ENCODE peak calls at places on chromosomes 6 and 20, in ten cellular contexts. X is cardiac fibroblast; B is uterus; U is activated B cell treated with CpG ODN at 0.5 μM for 24 hours; V is CD8-positive, alpha-beta T cell; I is AG10803; R is AG04450; F is mammary epithelial cell; P is heart left ventricle; K is A549. Q is an unnamed sample.

GRCh38 chr20:62587757-62588402 is 54.4 kb upstream of the SLCO4A1 start:
- DNase-seq in B (no peak), P (no peak), X (peak), U (no peak), R (no peak), V (no peak), I (peak), K (no peak), F (no peak), Q (no peak)

GRCh38 chr6:93088675-93089575 is 330.4 kb downstream of the EPHA7 start:
- DNase-seq in U (no peak), F (no peak), V (no peak), B (no peak), R (no peak), X (no peak), P (peak), K (no peak), I (no peak), Q (no peak)

GRCh38 chr20:63202811-63203526 is 13.0 kb downstream of the YTHDF1 start:
- DNase-seq in I (no peak), B (no peak), V (no peak), P (no peak), F (no peak), R (no peak), U (no peak), X (no peak), K (no peak), Q (no peak)

GRCh38 chr6:18561006-18561750 is 174.0 kb downstream of the RNF144B start:
- DNase-seq in R (no peak), B (no peak), K (no peak), F (no peak), X (peak), U (no peak), V (no peak), I (no peak), P (peak), Q (no peak)

GRCh38 chr6:111592726-111593515 is 12.8 kb downstream of the TRAF3IP2 start:
- DNase-seq in X (no peak), R (no peak), U (no peak), F (no peak), K (no peak), P (no peak), I (peak), B (no peak), V (no peak), Q (no peak)

GRCh38 chr6:147179809-147180208 is 24.4 kb upstream of the STXBP5 start:
- DNase-seq in R (no peak), X (no peak), I (no peak), U (no peak), K (no peak), V (no peak), P (no peak), B (no peak), F (no peak), Q (no peak)

GRCh38 chr6:114142256-114142655 is 171.3 kb upstream of the HDAC2 start:
- DNase-seq in F (no peak), I (no peak), B (no peak), P (no peak), V (no peak), R (no peak), X (no peak), U (no peak), K (no peak), Q (no peak)

GRCh38 chr6:157223021-157223430 is 100.3 kb downstream of the TMEM242 start:
- DNase-seq in X (no peak), P (no peak), I (no peak), R (no peak), F (no peak), V (no peak), U (peak), B (peak), K (no peak), Q (no peak)

GRCh38 chr6:106724848-106725247 is 95.5 kb downstream of the QRSL1 start:
- DNase-seq in B (no peak), I (no peak), K (peak), U (no peak), R (no peak), F (peak), X (no peak), V (no peak), P (no peak), Q (no peak)

GRCh38 chr20:35560105-35560511 is 18.2 kb downstream of the ERGIC3 start:
- DNase-seq in B (no peak), V (no peak), X (no peak), R (no peak), I (no peak), U (no peak), P (no peak), K (no peak), F (no peak), Q (no peak)

GRCh38 chr6:7216941-7217621 is 95.9 kb downstream of the SSR1 start:
- DNase-seq in F (peak), X (no peak), P (peak), R (no peak), K (no peak), B (no peak), U (no peak), I (no peak), V (no peak), Q (peak)

GRCh38 chr6:8268156-8268555 is 165.8 kb upstream of the EEF1E1 start:
- DNase-seq in K (no peak), I (no peak), U (no peak), V (no peak), X (no peak), P (no peak), R (no peak), F (peak), B (no peak), Q (no peak)

GRCh38 chr6:102381203-102381602 is 987.7 kb downstream of the GRIK2 start:
- DNase-seq in B (no peak), I (no peak), P (no peak), U (no peak), K (no peak), R (no peak), X (no peak), F (peak), V (no peak), Q (no peak)

GRCh38 chr6:44260451-44261297 is 3.3 kb upstream of the SLC35B2 start:
- DNase-seq in K (no peak), V (no peak), U (no peak), R (no peak), I (no peak), F (no peak), P (no peak), X (no peak), B (no peak), Q (no peak)

GRCh38 chr6:137761487-137761886 is 105.6 kb upstream of the TNFAIP3 start:
- DNase-seq in I (no peak), R (no peak), P (no peak), V (no peak), U (no peak), B (no peak), X (no peak), K (no peak), F (no peak), Q (no peak)

GRCh38 chr20:36264426-36265246 is 28.4 kb downstream of the AAR2 start:
- DNase-seq in V (no peak), F (no peak), K (no peak), R (no peak), X (no peak), I (no peak), U (no peak), B (no peak), P (no peak), Q (no peak)

GRCh38 chr20:39264506-39265172 is 302.5 kb downstream of the DHX35 start:
- DNase-seq in F (peak), U (no peak), B (peak), K (peak), I (peak), X (peak), P (peak), R (peak), V (peak), Q (peak)

GRCh38 chr20:46994341-46994740 is 99.7 kb downstream of the EYA2 start:
- DNase-seq in I (no peak), B (no peak), K (no peak), P (no peak), U (no peak), X (no peak), R (no peak), F (peak), V (peak), Q (no peak)

GRCh38 chr20:53208110-53208908 is 236.2 kb downstream of the TSHZ2 start:
- DNase-seq in P (no peak), V (no peak), U (no peak), F (no peak), X (no peak), B (no peak), I (no peak), K (no peak), R (no peak), Q (no peak)

GRCh38 chr20:54625497-54625896 is 150.1 kb downstream of the DOK5 start:
- DNase-seq in B (no peak), I (no peak), R (no peak), U (no peak), X (no peak), V (no peak), K (no peak), F (no peak), P (no peak), Q (no peak)

GRCh38 chr20:31587545-31588389 is 17.3 kb upstream of the ID1 start:
- DNase-seq in V (no peak), P (peak), U (no peak), I (peak), F (peak), B (no peak), K (no peak), X (peak), R (no peak), Q (no peak)

GRCh38 chr6:9566096-9566495 is 848.8 kb downstream of the TFAP2A start:
- DNase-seq in K (no peak), P (no peak), F (no peak), U (no peak), V (no peak), B (no peak), X (no peak), R (no peak), I (no peak), Q (no peak)

GRCh38 chr6:119025793-119026192 is 52.7 kb downstream of the FAM184A start:
- DNase-seq in V (no peak), B (no peak), I (no peak), K (no peak), U (no peak), F (no peak), R (no peak), P (no peak), X (no peak), Q (no peak)

GRCh38 chr20:13863244-13863643 is 78.4 kb downstream of the NDUFAF5 start:
- DNase-seq in X (no peak), B (no peak), F (peak), U (no peak), V (no peak), I (no peak), K (no peak), R (no peak), P (no peak), Q (no peak)

GRCh38 chr6:107634147-107635057 is 144.5 kb downstream of the SOBP start:
- DNase-seq in F (no peak), X (no peak), I (no peak), P (no peak), B (no peak), V (no peak), K (no peak), R (no peak), U (peak), Q (no peak)

GRCh38 chr20:38304845-38305447 is 990 bp downstream of the BPI start:
- DNase-seq in V (no peak), I (peak), U (no peak), X (peak), R (no peak), F (peak), K (peak), B (no peak), P (no peak), Q (peak)

GRCh38 chr20:16518068-16518783 is 55.0 kb downstream of the KIF16B start:
- DNase-seq in V (no peak), K (peak), X (peak), B (no peak), F (peak), P (no peak), I (peak), R (peak), U (no peak), Q (peak)

GRCh38 chr6:157403011-157403683 is 22.2 kb downstream of the ZDHHC14 start:
- DNase-seq in B (no peak), K (no peak), P (no peak), V (no peak), U (no peak), X (no peak), R (no peak), I (no peak), F (no peak), Q (no peak)

GRCh38 chr20:52105573-52106422 is 85.8 kb downstream of the ZFP64 start:
- DNase-seq in X (peak), I (peak), U (no peak), R (no peak), F (peak), V (no peak), P (no peak), B (no peak), K (peak), Q (no peak)

GRCh38 chr6:30748851-30749540 is 4.6 kb upstream of the IER3 start:
- DNase-seq in U (no peak), K (no peak), B (no peak), F (peak), V (no peak), P (no peak), R (no peak), X (peak), I (peak), Q (no peak)

GRCh38 chr6:105871542-105871941 is 214.6 kb upstream of the PRDM1 start:
- DNase-seq in K (no peak), U (no peak), I (no peak), P (no peak), X (no peak), F (no peak), B (no peak), V (no peak), R (no peak), Q (no peak)

GRCh38 chr20:62303327-62304226 is 780 bp downstream of the ADRM1 start:
- DNase-seq in B (no peak), X (no peak), U (no peak), I (peak), K (no peak), R (no peak), F (peak), P (no peak), V (no peak), Q (no peak)

GRCh38 chr6:33418690-33419291 is 884 bp upstream of the CUTA start:
- DNase-seq in V (no peak), X (peak), I (no peak), K (no peak), U (no peak), F (no peak), P (no peak), R (no peak), B (no peak), Q (no peak)

GRCh38 chr20:50297498-50298348 is 107.1 kb downstream of the CEBPB start:
- DNase-seq in B (no peak), R (no peak), F (no peak), I (no peak), K (no peak), X (no peak), U (no peak), V (no peak), P (no peak), Q (no peak)

GRCh38 chr6:137210903-137211302 is 8.3 kb downstream of the IFNGR1 start:
- DNase-seq in F (no peak), P (no peak), K (no peak), B (no peak), R (no peak), I (peak), U (no peak), X (peak), V (no peak), Q (no peak)

DNA sequence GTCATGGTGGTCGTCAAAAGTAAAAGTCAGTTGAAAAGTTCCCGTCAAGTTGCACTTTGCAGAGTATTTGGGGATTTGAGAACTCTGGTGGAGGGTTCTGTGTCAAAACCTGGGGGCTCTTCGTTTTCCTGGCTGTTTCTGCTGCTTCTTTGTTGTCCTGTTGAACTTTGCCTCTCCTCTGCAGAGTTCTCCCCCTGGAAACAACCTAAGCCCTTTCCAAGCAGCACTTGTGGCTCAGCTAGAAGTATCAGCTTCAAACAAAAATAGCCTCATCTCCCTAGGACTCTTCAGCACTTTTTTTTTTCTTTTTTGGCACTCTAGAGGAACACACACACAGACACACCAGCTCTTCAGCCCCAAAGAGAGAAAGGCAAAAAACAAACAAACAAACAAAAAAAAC is at the start of gene TRDN:
- DNase-seq in V (no peak), B (no peak), X (no peak), P (peak), U (no peak), I (no peak), F (no peak), R (no peak), K (no peak), Q (no peak)
- TF ChIP-seq CTCF in V (no peak), B (no peak), X (no peak), P (no peak), U (no peak), I (no peak), F (no peak), R (no peak), K (no peak), Q (no peak)

DNA sequence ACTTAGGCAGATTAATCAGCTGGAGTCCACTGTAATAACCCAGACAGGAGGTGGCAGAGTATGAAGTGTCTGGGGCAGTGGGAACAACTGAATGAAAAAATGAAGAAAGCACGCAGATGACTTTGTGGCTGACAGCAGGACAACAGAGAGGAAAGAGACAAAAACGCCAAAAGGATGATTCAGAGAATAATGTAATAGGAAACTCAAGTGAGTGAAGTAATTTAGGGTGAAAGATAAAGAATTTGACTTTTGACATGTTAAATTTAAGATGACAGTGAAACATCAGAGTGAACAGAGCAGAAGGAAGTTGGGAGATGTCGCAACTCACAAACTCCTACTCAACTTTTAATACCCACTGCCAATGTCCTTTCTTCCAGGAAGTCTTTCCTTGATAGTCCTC is 70.0 kb downstream of the RCAN2 start:
- DNase-seq in X (peak), F (no peak), U (no peak), K (no peak), I (peak), B (no peak), R (no peak), P (no peak), V (no peak), Q (no peak)
- TF ChIP-seq CTCF in X (no peak), F (no peak), U (no peak), K (no peak), I (peak), B (no peak), R (no peak), P (no peak), V (no peak), Q (no peak)

GRCh38 chr6:134178230-134179044 is 126.0 kb upstream of the SLC2A12 start:
- DNase-seq in P (peak), I (peak), V (peak), U (peak), R (peak), F (peak), X (peak), K (peak), B (peak), Q (peak)
- TF ChIP-seq CTCF in P (peak), I (peak), V (no peak), U (no peak), R (peak), F (peak), X (peak), K (peak), B (peak), Q (peak)

GRCh38 chr6:110488606-110489005 is 12.2 kb upstream of the SLC22A16 start:
- DNase-seq in V (no peak), X (no peak), R (no peak), K (no peak), F (no peak), B (no peak), U (no peak), P (no peak), I (no peak), Q (no peak)
- TF ChIP-seq CTCF in V (no peak), X (no peak), R (no peak), K (no peak), F (no peak), B (no peak), U (no peak), P (no peak), I (no peak), Q (no peak)

GRCh38 chr6:15245361-15246216 is at the start of gene JARID2:
- DNase-seq in X (peak), U (peak), V (peak), R (peak), F (peak), I (peak), B (peak), P (peak), K (peak), Q (peak)
- TF ChIP-seq CTCF in X (no peak), U (no peak), V (no peak), R (no peak), F (no peak), I (no peak), B (peak), P (no peak), K (no peak), Q (no peak)

DNA sequence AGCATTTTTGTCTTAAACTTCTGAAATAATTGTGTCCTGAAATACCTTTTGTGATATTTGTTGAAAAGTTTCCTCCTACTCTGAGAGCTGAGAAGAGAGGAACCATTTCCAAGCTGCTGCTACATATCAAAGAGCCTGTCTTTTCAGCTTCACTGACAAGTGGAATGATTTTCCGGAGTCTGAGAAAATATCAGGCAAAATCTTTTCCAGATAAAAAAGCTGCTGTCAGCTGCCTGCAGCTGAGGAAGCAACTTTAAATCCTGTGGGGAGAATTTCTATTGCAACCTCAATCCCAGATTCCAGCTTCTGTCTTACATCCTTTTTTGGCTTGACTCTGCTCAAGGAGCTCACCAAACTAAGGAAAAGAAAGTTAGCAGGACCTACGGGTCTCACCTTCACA is 904.3 kb downstream of the PHF3 start:
- DNase-seq in V (no peak), P (no peak), I (no peak), R (no peak), U (no peak), B (no peak), K (no peak), X (peak), F (no peak), Q (no peak)
- TF ChIP-seq CTCF in V (no peak), P (no peak), I (no peak), R (no peak), U (no peak), B (no peak), K (no peak), X (no peak), F (no peak), Q (no peak)

DNA sequence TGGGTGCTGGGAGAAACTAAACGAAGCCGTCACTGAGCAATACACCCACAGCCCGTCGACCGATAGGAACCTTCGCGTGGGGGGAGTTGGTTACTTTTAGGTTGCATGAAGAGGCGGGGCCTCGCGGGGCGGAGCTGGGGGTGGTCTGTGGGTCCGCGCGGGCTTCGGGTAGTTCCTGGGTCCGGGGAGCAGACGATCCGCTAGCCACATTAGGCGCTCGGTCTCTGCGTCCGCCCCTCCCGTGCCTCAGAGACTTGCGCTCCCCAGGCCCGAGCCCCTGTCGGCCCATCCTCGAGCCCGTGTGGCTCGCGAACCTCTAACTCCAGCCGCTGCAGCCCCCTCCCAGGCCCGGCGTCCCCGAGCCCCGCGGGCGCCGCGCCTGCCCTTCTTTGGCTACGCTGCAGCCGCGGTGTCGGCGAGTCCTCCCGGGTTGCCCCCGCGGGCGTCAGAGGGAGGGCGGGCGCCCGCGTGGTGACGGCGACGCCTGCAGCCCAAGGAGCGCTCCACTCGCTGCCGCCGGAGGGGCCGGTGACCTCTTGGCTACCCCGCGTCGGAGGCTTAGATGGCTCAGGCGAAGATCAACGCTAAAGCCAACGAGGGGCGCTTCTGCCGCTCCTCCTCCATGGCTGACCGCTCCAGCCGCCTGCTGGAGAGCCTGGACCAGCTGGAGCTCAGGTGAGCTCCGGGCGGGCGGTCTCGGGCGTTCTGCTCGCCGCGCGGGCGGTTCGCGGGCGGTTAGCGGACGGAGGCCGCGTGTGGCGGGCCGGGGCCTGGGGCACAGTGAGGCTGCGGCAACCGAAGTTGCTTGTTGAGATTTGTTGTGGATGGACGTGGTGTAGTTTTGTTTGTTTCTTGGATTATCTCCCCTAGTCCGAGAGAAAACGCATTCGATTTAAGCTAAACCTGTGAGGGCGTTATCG is at the start of gene BAG2:
- DNase-seq in U (peak), F (peak), K (peak), B (peak), X (peak), R (peak), I (peak), V (peak), P (peak), Q (peak)
- TF ChIP-seq CTCF in U (no peak), F (peak), K (no peak), B (peak), X (peak), R (peak), I (no peak), V (no peak), P (peak), Q (no peak)

GRCh38 chr6:143843689-143844405 is 709 bp downstream of the LTV1 start:
- DNase-seq in I (peak), X (peak), U (no peak), F (no peak), P (no peak), B (no peak), K (peak), V (no peak), R (no peak), Q (no peak)
- TF ChIP-seq CTCF in I (no peak), X (no peak), U (no peak), F (no peak), P (no peak), B (no peak), K (no peak), V (no peak), R (no peak), Q (no peak)

Q was measured in lung.